ENCODE peak calls at places on chromosomes 2 and 18, in five cellular contexts. C is HepG2, Q is A549, G is K562, Y is upper lobe of left lung. F is an unnamed sample.

GRCh38 chr2:72995420-72996151 is 75.9 kb downstream of the SFXN5 start:
- ATAC-seq in Q (no peak), G (no peak), Y (no peak), C (no peak), F (no peak)

GRCh38 chr2:8586397-8587051 is 95.3 kb upstream of the ID2 start:
- ATAC-seq in G (no peak), Y (no peak), Q (no peak), C (no peak), F (no peak)

GRCh38 chr2:130819915-130820861 is 16.5 kb upstream of the ARHGEF4 start:
- ATAC-seq in C (peak; percentile 30), Q (no peak), Y (no peak), G (no peak), F (peak; percentile 88)

GRCh38 chr18:46832856-46833255 is 76.0 kb upstream of the ST8SIA5 start:
- ATAC-seq in G (no peak), Q (no peak), Y (no peak), C (no peak), F (no peak)

GRCh38 chr2:57479994-57480393 is 566.6 kb upstream of the VRK2 start:
- ATAC-seq in C (no peak), Y (no peak), G (no peak), Q (no peak), F (no peak)

GRCh38 chr2:71665168-71666093 is 212.1 kb downstream of the DYSF start:
- ATAC-seq in C (no peak), Y (no peak), G (no peak), Q (no peak), F (no peak)

GRCh38 chr2:23155022-23155421 is 230.0 kb upstream of the KLHL29 start:
- ATAC-seq in Y (no peak), C (no peak), Q (no peak), G (no peak), F (no peak)

GRCh38 chr2:33541243-33541642 is 57.9 kb downstream of the FAM98A start:
- ATAC-seq in Q (no peak), C (no peak), Y (no peak), G (no peak), F (no peak)

GRCh38 chr2:222561817-222562424 is 94.0 kb downstream of the FARSB start:
- ATAC-seq in Q (peak; percentile 83), Y (peak; percentile 68), C (peak; percentile 66), G (peak; percentile 85), F (peak; percentile 58)

GRCh38 chr18:51007787-51008134 is 22.3 kb upstream of the SMAD4 start:
- ATAC-seq in C (no peak), Q (no peak), Y (no peak), G (no peak), F (no peak)

GRCh38 chr18:805008-805754 is 6.9 kb downstream of the YES1 start:
- ATAC-seq in Y (no peak), C (no peak), Q (no peak), G (peak; percentile 20), F (no peak)

GRCh38 chr18:26650310-26651285 is 102.2 kb upstream of the KCTD1 start:
- ATAC-seq in C (no peak), Q (no peak), Y (no peak), G (no peak), F (no peak)

GRCh38 chr2:28644760-28645159 is 106.9 kb upstream of the PPP1CB start:
- ATAC-seq in Y (no peak), G (no peak), C (no peak), Q (no peak), F (no peak)

GRCh38 chr18:10032331-10032979 is 118.6 kb downstream of the VAPA start:
- ATAC-seq in C (peak; percentile 47), Y (peak; percentile 46), Q (no peak), G (peak; percentile 63), F (peak; percentile 44)

GRCh38 chr2:233424028-233424951 is 70.0 kb downstream of the DGKD start:
- ATAC-seq in G (no peak), C (no peak), Y (peak; percentile 19), Q (no peak), F (no peak)

GRCh38 chr2:38591152-38591551 is 11.6 kb downstream of the HNRNPLL start:
- ATAC-seq in Q (peak; percentile 30), G (no peak), C (no peak), Y (no peak), F (no peak)

GRCh38 chr2:134988994-134989605 is 58.1 kb downstream of the MAP3K19 start:
- ATAC-seq in Y (peak; percentile 51), Q (peak; percentile 90), G (peak; percentile 82), C (peak; percentile 81), F (no peak)

GRCh38 chr2:190583507-190584337 is 49.2 kb upstream of the NEMP2 start:
- ATAC-seq in Q (no peak), Y (no peak), C (no peak), G (no peak), F (no peak)

GRCh38 chr2:152615177-152615576 is 102.1 kb downstream of the PRPF40A start:
- ATAC-seq in C (no peak), Q (no peak), Y (no peak), G (no peak), F (no peak)

GRCh38 chr2:169139145-169139544 is 69.8 kb downstream of the DHRS9 start:
- ATAC-seq in C (no peak), G (no peak), Q (no peak), Y (no peak), F (no peak)

GRCh38 chr2:60053791-60054190 is 499.7 kb downstream of the BCL11A start:
- ATAC-seq in G (no peak), Y (no peak), Q (no peak), C (no peak), F (no peak)

DNA sequence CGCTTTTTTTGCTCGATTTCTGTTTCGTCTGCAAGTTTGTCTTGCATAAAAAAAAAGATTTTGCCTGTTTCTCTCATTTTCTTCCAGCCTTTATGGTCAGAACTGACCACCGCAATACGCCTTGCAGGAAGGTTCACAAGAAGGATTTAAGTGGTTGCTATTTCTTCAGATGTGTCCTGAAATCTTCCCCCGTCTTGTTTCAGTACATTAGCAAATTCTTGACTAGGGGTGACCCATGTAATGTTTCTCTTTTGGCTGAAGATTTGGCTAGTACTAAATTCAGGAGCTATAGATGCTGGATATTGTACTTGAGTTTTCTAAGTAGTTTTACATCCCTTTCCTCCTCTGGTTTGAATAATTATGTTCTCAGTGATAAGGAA is 2.5 kb downstream of the PHLPP1 start:
- ATAC-seq in Q (no peak), G (no peak), Y (no peak), C (no peak), F (no peak)
- TF ChIP-seq CTCF in Q (no peak), G (no peak), Y (no peak), C (no peak), F (no peak)

GRCh38 chr2:177030391-177031000 is 182.1 kb upstream of the HNRNPA3 start:
- ATAC-seq in C (no peak), Y (no peak), Q (no peak), G (no peak), F (no peak)
- TF ChIP-seq EP300 in C (no peak), Y (no peak), Q (no peak), G (no peak), F (no peak)

GRCh38 chr2:189178007-189178406 is 1.6 kb downstream of the COL5A2 start:
- ATAC-seq in G (no peak), Q (no peak), C (no peak), Y (no peak), F (no peak)
- TF ChIP-seq CTCF in G (no peak), Q (peak; percentile 51), C (no peak), Y (no peak), F (peak; percentile 19)

GRCh38 chr2:99863236-99863913 is 279.0 kb downstream of the AFF3 start:
- ATAC-seq in Q (no peak), Y (no peak), G (no peak), C (no peak), F (no peak)
- TF ChIP-seq EP300 in Q (no peak), Y (no peak), G (no peak), C (no peak), F (no peak)

GRCh38 chr2:21234721-21235120 is 111.0 kb downstream of the TDRD15 start:
- ATAC-seq in G (no peak), Y (no peak), C (no peak), Q (no peak), F (no peak)
- TF ChIP-seq CTCF in G (no peak), Y (no peak), C (no peak), Q (no peak), F (no peak)

GRCh38 chr18:32777049-32777448 is 4.2 kb upstream of the KLHL14 start:
- ATAC-seq in Y (no peak), C (peak; percentile 60), G (no peak), Q (no peak), F (no peak)
- TF ChIP-seq EP300 in Y (no peak), C (no peak), G (no peak), Q (no peak), F (no peak)

GRCh38 chr2:159963700-159964099 is 98.7 kb downstream of the PLA2R1 start:
- ATAC-seq in Y (no peak), G (no peak), Q (no peak), C (no peak), F (no peak)

GRCh38 chr2:159971365-159972122 is 90.9 kb downstream of the PLA2R1 start:
- ATAC-seq in G (no peak), Q (no peak), C (no peak), Y (no peak), F (no peak)

GRCh38 chr2:159973325-159973724 is 89.1 kb downstream of the PLA2R1 start:
- ATAC-seq in C (no peak), Q (no peak), G (no peak), Y (no peak), F (no peak)

DNA sequence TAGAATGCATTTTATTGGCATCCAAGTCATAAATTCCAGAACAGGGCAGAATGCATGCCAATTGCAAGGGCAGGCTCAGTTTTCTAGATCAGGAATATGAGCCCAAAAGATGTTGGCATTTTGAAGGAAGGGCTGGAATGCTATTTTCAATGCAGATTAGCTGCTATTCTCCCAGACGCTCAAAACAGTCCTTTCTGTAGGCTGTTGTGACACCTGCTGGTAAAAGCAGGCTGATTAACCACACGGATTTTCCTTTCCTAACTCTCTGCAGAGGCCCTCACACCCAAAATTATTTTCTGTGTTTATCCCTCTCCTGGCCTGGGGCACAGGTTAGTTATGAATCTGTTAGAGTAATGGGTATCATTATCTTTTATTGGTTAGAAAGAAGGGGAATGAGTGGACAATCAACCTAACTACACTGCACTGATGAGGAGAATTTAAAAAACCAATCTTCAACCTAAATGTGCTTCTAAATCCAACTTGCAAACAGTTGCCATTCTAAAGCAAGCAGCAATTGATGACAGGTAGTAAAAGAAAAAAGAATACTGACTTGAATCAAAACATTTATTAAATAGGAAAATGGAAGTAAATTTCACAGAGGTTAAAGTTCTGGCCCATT is 94.0 kb downstream of the PLA2R1 start:
- ATAC-seq in G (peak; percentile 79), Q (peak; percentile 89), Y (no peak), C (peak; percentile 89), F (no peak)
- TF ChIP-seq CTCF in G (peak; percentile 56), Q (peak; percentile 70), Y (peak; percentile 36), C (peak; percentile 75), F (peak; percentile 49)

GRCh38 chr2:189407944-189408209 is 33.4 kb upstream of the WDR75 start:
- ATAC-seq in Y (no peak), Q (peak; percentile 55), C (no peak), G (no peak), F (no peak)

GRCh38 chr2:189408294-189408693 is 33.0 kb upstream of the WDR75 start:
- ATAC-seq in G (no peak), Q (peak; percentile 27), Y (no peak), C (no peak), F (no peak)

GRCh38 chr2:189409136-189409535 is 32.1 kb upstream of the WDR75 start:
- ATAC-seq in Q (no peak), C (no peak), Y (no peak), G (no peak), F (no peak)

GRCh38 chr2:189411860-189412259 is 29.4 kb upstream of the WDR75 start:
- ATAC-seq in Q (peak; percentile 55), Y (peak; percentile 90), G (no peak), C (no peak), F (peak; percentile 96)

GRCh38 chr2:189409647-189410046 is 31.6 kb upstream of the WDR75 start:
- ATAC-seq in C (no peak), Q (no peak), Y (no peak), G (no peak), F (no peak)
- TF ChIP-seq EP300 in C (no peak), Q (no peak), Y (no peak), G (no peak), F (no peak)

F was measured in gastroesophageal sphincter.